ENCODE peak calls at places on chromosomes 3 and 15, in nine cellular contexts. P is cardiac muscle cell; C is BE2C; A is CD8-positive, alpha-beta memory T cell; H is mesendoderm; K is endodermal cell; Q is lung; F is fibroblast of lung; L is neuronal stem cell. S is an unnamed sample.
A peak's percentile ranks its signal among the peaks of the same experiment; 100 is the strongest.

GRCh38 chr3:10482631-10483363 is 22.6 kb downstream of the ATP2B2 start:
- DNase-seq in H (no peak), A (no peak), C (no peak), K (no peak), F (no peak), P (no peak), L (no peak), Q (no peak), S (no peak)

GRCh38 chr15:80576519-80577090 is 118.5 kb upstream of the ABHD17C start:
- DNase-seq in C (no peak), L (no peak), H (no peak), A (no peak), Q (no peak), F (no peak), K (peak; percentile 26), P (no peak), S (no peak)

GRCh38 chr3:111570404-111571030 is 24.6 kb downstream of the ZBED2 start:
- DNase-seq in C (no peak), F (no peak), P (no peak), L (no peak), K (no peak), A (no peak), H (peak; percentile 18), Q (no peak), S (no peak)

GRCh38 chr3:169583269-169583668 is 80.2 kb downstream of the MECOM start:
- DNase-seq in H (no peak), P (no peak), L (no peak), F (no peak), C (no peak), K (no peak), Q (no peak), A (no peak), S (no peak)

GRCh38 chr3:20935791-20936190 is 749.8 kb upstream of the SGO1 start:
- DNase-seq in F (peak; percentile 14), C (no peak), A (no peak), P (no peak), H (no peak), Q (no peak), K (no peak), L (no peak), S (no peak)

GRCh38 chr15:33453761-33454160 is 143.0 kb downstream of the RYR3 start:
- DNase-seq in F (no peak), A (no peak), Q (no peak), H (no peak), C (no peak), L (no peak), K (no peak), P (no peak), S (no peak)

GRCh38 chr3:181720281-181720680 is 8.6 kb downstream of the SOX2 start:
- DNase-seq in A (no peak), F (peak; percentile 80), L (no peak), Q (no peak), C (no peak), P (no peak), K (no peak), H (no peak), S (no peak)

GRCh38 chr15:76328962-76329361 is 7.6 kb upstream of the ISL2 start:
- DNase-seq in H (no peak), L (no peak), P (no peak), A (no peak), C (no peak), F (peak; percentile 43), K (no peak), Q (no peak), S (no peak)

GRCh38 chr3:157204880-157205279 is 44.9 kb upstream of the CCNL1 start:
- DNase-seq in C (peak; percentile 34), A (no peak), Q (no peak), H (no peak), K (no peak), F (no peak), L (no peak), P (no peak), S (no peak)

GRCh38 chr3:184180165-184180564 is 5.5 kb downstream of the AP2M1 start:
- DNase-seq in A (no peak), K (no peak), L (no peak), H (no peak), C (no peak), F (peak; percentile 67), P (peak; percentile 84), Q (no peak), S (no peak)

GRCh38 chr3:9351709-9352126 is 11.1 kb upstream of the THUMPD3 start:
- DNase-seq in P (no peak), L (no peak), K (peak; percentile 75), Q (no peak), C (no peak), F (no peak), A (no peak), H (peak; percentile 92), S (no peak)

GRCh38 chr15:79179108-79179561 is 88.6 kb upstream of the RASGRF1 start:
- DNase-seq in F (peak; percentile 51), Q (no peak), C (peak; percentile 85), K (peak; percentile 91), P (peak; percentile 18), H (peak; percentile 92), L (no peak), A (no peak), S (peak; percentile 54)

GRCh38 chr3:126394179-126394976 is at the start of gene CFAP100:
- DNase-seq in L (peak; percentile 80), A (no peak), C (no peak), F (peak; percentile 48), K (peak; percentile 93), H (peak; percentile 85), P (peak; percentile 67), Q (peak; percentile 50), S (no peak)

GRCh38 chr15:40269604-40270003 is 13.3 kb downstream of the ANKRD63 start:
- DNase-seq in F (no peak), L (no peak), Q (no peak), C (peak; percentile 42), H (no peak), A (no peak), P (no peak), K (no peak), S (no peak)

GRCh38 chr3:127194601-127195187 is 1.8 kb downstream of the PRR23E start:
- DNase-seq in Q (peak; percentile 17), K (no peak), P (no peak), A (no peak), H (no peak), C (no peak), F (no peak), L (no peak), S (no peak)

GRCh38 chr3:1908651-1909445 is 189.8 kb upstream of the CNTN4 start:
- DNase-seq in F (no peak), L (no peak), H (no peak), C (no peak), K (no peak), A (no peak), P (no peak), Q (no peak), S (no peak)

GRCh38 chr3:172289583-172289982 is 158.7 kb downstream of the GHSR start:
- DNase-seq in L (no peak), Q (no peak), A (no peak), K (peak; percentile 77), P (no peak), F (no peak), C (peak; percentile 56), H (peak; percentile 57), S (no peak)

GRCh38 chr15:35168464-35168863 is 83.4 kb upstream of the NANOGP8 start:
- DNase-seq in F (peak; percentile 83), H (no peak), A (no peak), L (no peak), K (no peak), C (no peak), P (peak; percentile 46), Q (no peak), S (no peak)

GRCh38 chr15:85457392-85457968 is 77.1 kb downstream of the AKAP13 start:
- DNase-seq in A (no peak), H (no peak), K (no peak), F (no peak), L (no peak), Q (no peak), P (no peak), C (no peak), S (peak; percentile 90)

GRCh38 chr15:85453144-85453872 is 72.9 kb downstream of the AKAP13 start:
- DNase-seq in L (no peak), P (no peak), F (no peak), A (no peak), K (no peak), Q (no peak), C (no peak), H (no peak), S (no peak)

GRCh38 chr15:85455851-85456250 is 75.4 kb downstream of the AKAP13 start:
- DNase-seq in P (no peak), A (no peak), L (no peak), Q (no peak), F (no peak), K (no peak), C (no peak), H (no peak), S (no peak)

GRCh38 chr15:85452436-85452835 is 72.0 kb downstream of the AKAP13 start:
- DNase-seq in L (no peak), F (no peak), Q (no peak), C (no peak), K (no peak), H (no peak), A (no peak), P (no peak), S (no peak)

GRCh38 chr15:85454403-85454802 is 74.0 kb downstream of the AKAP13 start:
- DNase-seq in P (no peak), L (no peak), H (no peak), C (no peak), F (no peak), K (no peak), Q (no peak), A (no peak), S (no peak)
- H3K4me3 ChIP-seq in P (no peak overlapping the region), L (no peak overlapping the region), H (no peak overlapping the region), C (no peak overlapping the region), F (no peak overlapping the region), K (no peak overlapping the region), Q (no peak overlapping the region), A (no peak overlapping the region), S (no peak overlapping the region)

DNA sequence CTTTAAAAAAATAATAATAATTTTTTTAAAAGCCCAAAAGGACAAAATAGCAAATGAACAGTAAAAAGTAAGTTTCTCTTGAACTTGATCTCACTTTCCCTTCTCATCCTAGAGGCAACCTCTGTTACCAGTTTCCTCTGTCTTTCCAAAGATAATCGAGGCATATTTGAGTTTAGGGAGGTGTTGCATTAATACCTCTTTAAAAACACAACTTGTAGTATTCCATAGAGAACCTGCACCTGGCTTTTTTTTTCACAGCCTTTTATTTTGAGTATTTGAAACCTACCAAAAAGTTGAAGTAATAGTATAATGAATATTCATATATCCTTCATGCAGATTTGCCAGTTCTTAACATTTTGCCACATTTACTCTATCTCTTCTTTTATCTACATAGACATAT is 9.1 kb downstream of the CSK start:
- DNase-seq in F (no peak), Q (no peak), K (no peak), L (no peak), H (no peak), P (no peak), A (no peak), C (no peak), S (no peak)
- H3K4me1 ChIP-seq in F (peaks cover 50% of the 10 kb centered on the region), Q (peaks cover 57% of the 10 kb centered on the region), K (no peaks in the 10 kb centered on the region), L (peaks cover 20% of the 10 kb centered on the region), H (peaks cover 8% of the 10 kb centered on the region), P (peaks cover 30% of the 10 kb centered on the region), A (peaks cover 99% of the 10 kb centered on the region), C (peaks cover 13% of the 10 kb centered on the region), S (peaks cover 42% of the 10 kb centered on the region)

GRCh38 chr3:29286841-29287240 is 6.0 kb downstream of the RBMS3 start:
- DNase-seq in L (no peak), Q (no peak), P (peak; percentile 61), C (no peak), K (no peak), F (peak; percentile 30), A (no peak), H (no peak), S (no peak)
- H3K4me3 ChIP-seq in L (no peak overlapping the region), Q (no peak overlapping the region), P (no peak overlapping the region), C (peak overlapping the region; percentile 52), K (no peak overlapping the region), F (peak overlapping the region; percentile 62), A (no peak overlapping the region), H (no peak overlapping the region), S (no peak overlapping the region)

GRCh38 chr3:113243846-113244245 is 32.5 kb downstream of the BOC start:
- DNase-seq in H (peak; percentile 69), K (no peak), L (no peak), Q (no peak), F (no peak), P (no peak), C (no peak), A (no peak), S (no peak)
- H3K4me1 ChIP-seq in H (peaks cover 20% of the 10 kb centered on the region), K (peaks cover 27% of the 10 kb centered on the region), L (peaks cover 37% of the 10 kb centered on the region), Q (peaks cover 2% of the 10 kb centered on the region), F (peaks cover 8% of the 10 kb centered on the region), P (peaks cover 20% of the 10 kb centered on the region), C (peaks cover 3% of the 10 kb centered on the region), A (no peaks in the 10 kb centered on the region), S (peaks cover 47% of the 10 kb centered on the region)

S was measured in SJCRH30.